ENCODE peak calls at places on chromosomes 6 and 20, in five cellular contexts. C is cardiac muscle cell, B is cardiac fibroblast, Y is MM.1S, A is bronchial epithelial cell. S is an unnamed sample.

GRCh38 chr20:42430059-42430458 is 759.6 kb downstream of the PTPRT start:
- DNase-seq in C (peak; percentile 29), B (peak; percentile 36), Y (no peak), A (no peak), S (no peak)

GRCh38 chr6:84263557-84263956 is 36.1 kb upstream of the CEP162 start:
- DNase-seq in C (no peak), B (peak; percentile 3), Y (no peak), A (no peak), S (no peak)

GRCh38 chr6:2902470-2902762 is 693 bp downstream of the SERPINB9 start:
- DNase-seq in C (peak; percentile 59), B (peak; percentile 58), Y (no peak), A (peak; percentile 14), S (peak; percentile 9)

GRCh38 chr20:61263084-61263695 is 11.1 kb downstream of the CDH4 start:
- DNase-seq in C (peak; percentile 22), B (peak; percentile 28), Y (peak; percentile 11), A (no peak), S (no peak)

GRCh38 chr6:155120034-155120433 is 124.9 kb downstream of the TIAM2 start:
- DNase-seq in C (no peak), B (no peak), Y (no peak), A (no peak), S (no peak)

GRCh38 chr6:142693446-142693845 is 251.5 kb downstream of the HIVEP2 start:
- DNase-seq in C (peak; percentile 53), B (peak; percentile 59), Y (no peak), A (no peak), S (no peak)

GRCh38 chr6:134676307-134677281 is 273.3 kb downstream of the ALDH8A1 start:
- DNase-seq in C (peak; percentile 40), B (peak; percentile 57), Y (no peak), A (peak; percentile 58), S (peak; percentile 98)

GRCh38 chr6:967666-968065 is 274.7 kb upstream of the EXOC2 start:
- DNase-seq in C (no peak), B (no peak), Y (no peak), A (no peak), S (no peak)

GRCh38 chr20:54706581-54706980 is 231.2 kb downstream of the DOK5 start:
- DNase-seq in C (no peak), B (no peak), Y (peak; percentile 83), A (no peak), S (no peak)

GRCh38 chr20:61146006-61146405 is 106.1 kb upstream of the CDH4 start:
- DNase-seq in C (no peak), B (no peak), Y (no peak), A (no peak), S (no peak)

GRCh38 chr20:35010405-35011192 is 54.9 kb downstream of the MYH7B start:
- DNase-seq in C (no peak), B (no peak), Y (no peak), A (no peak), S (no peak)

GRCh38 chr20:641516-641913 is 11.5 kb downstream of the SRXN1 start:
- DNase-seq in C (no peak), B (no peak), Y (no peak), A (no peak), S (no peak)

GRCh38 chr6:124857746-124858145 is 104.5 kb upstream of the RNF217 start:
- DNase-seq in C (no peak), B (no peak), Y (no peak), A (no peak), S (no peak)

GRCh38 chr6:156557269-156557885 is 219.8 kb upstream of the ARID1B start:
- DNase-seq in C (peak; percentile 23), B (peak; percentile 16), Y (no peak), A (peak; percentile 37), S (no peak)

GRCh38 chr6:160104821-160105517 is 16.6 kb upstream of the SLC22A1 start:
- DNase-seq in C (no peak), B (no peak), Y (no peak), A (no peak), S (no peak)

GRCh38 chr6:49462071-49462470 is 982 bp downstream of the MMUT start:
- DNase-seq in C (peak; percentile 9), B (peak; percentile 11), Y (no peak), A (peak; percentile 46), S (no peak)

GRCh38 chr6:49462927-49463611 is at the start of the genes CENPQ and MMUT:
- DNase-seq in C (peak; percentile 97), B (peak; percentile 93), Y (peak; percentile 96), A (peak; percentile 93), S (peak; percentile 72)

GRCh38 chr6:49463612-49463967 is 420 bp downstream of the CENPQ start:
- DNase-seq in C (no peak), B (peak; percentile 0), Y (no peak), A (no peak), S (no peak)

GRCh38 chr6:49462599-49462926 is 490 bp downstream of the MMUT start:
- DNase-seq in C (no peak), B (peak; percentile 5), Y (no peak), A (no peak), S (no peak)

GRCh38 chr6:49464691-49465090 is 1.5 kb downstream of the CENPQ start:
- DNase-seq in C (no peak), B (no peak), Y (no peak), A (no peak), S (no peak)
- H3K4me3 ChIP-seq in C (no peak overlapping the region), B (no peak overlapping the region), Y (peak overlapping the region; percentile 95), A (no peak overlapping the region), S (no peak overlapping the region)

GRCh38 chr6:6221829-6222535 is 98.5 kb downstream of the F13A1 start:
- DNase-seq in C (no peak), B (no peak), Y (no peak), A (peak; percentile 29), S (no peak)

GRCh38 chr6:6218246-6219085 is 102.0 kb downstream of the F13A1 start:
- DNase-seq in C (no peak), B (no peak), Y (no peak), A (peak; percentile 43), S (no peak)

GRCh38 chr6:6217838-6218237 is 102.6 kb downstream of the F13A1 start:
- DNase-seq in C (no peak), B (no peak), Y (no peak), A (no peak), S (no peak)

GRCh38 chr6:6219716-6220115 is 100.7 kb downstream of the F13A1 start:
- DNase-seq in C (no peak), B (no peak), Y (no peak), A (no peak), S (no peak)

DNA sequence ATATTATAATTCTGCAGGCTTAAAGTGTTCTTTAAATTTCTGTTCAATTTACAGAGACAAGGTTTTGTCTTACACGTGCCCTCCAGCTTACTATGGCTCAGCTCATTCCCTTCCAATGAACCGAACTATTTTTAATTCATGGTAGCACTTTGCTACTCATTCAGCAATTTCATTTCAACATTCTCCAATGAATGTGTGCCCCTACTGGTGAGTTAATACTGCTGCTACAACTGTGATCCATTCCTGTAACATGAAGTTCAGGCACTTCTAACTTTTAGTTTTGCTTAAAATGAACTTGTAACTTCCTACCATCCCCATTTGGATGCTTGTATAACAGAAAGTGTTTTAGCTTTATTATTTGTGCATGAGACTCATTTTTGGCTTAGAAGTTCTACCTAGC is 99.7 kb downstream of the F13A1 start:
- DNase-seq in C (no peak), B (no peak), Y (peak; percentile 9), A (peak; percentile 3), S (no peak)
- TF ChIP-seq CTCF in C (no peak), B (no peak), Y (peak; percentile 38), A (peak; percentile 23), S (peak; percentile 48)

GRCh38 chr6:30684386-30685156 is 1.9 kb downstream of the PPP1R18 start:
- DNase-seq in C (peak; percentile 57), B (peak; percentile 47), Y (peak; percentile 40), A (no peak), S (no peak)

GRCh38 chr6:30685157-30685976 is 1.1 kb downstream of the PPP1R18 start:
- DNase-seq in C (no peak), B (peak; percentile 33), Y (peak; percentile 37), A (no peak), S (no peak)

GRCh38 chr6:30683137-30683979 is 3.1 kb downstream of the PPP1R18 start:
- DNase-seq in C (no peak), B (peak; percentile 25), Y (no peak), A (peak; percentile 39), S (no peak)

GRCh38 chr6:30682181-30683117 is 4.0 kb downstream of the PPP1R18 start:
- DNase-seq in C (peak; percentile 84), B (peak; percentile 82), Y (peak; percentile 92), A (peak; percentile 86), S (no peak)

DNA sequence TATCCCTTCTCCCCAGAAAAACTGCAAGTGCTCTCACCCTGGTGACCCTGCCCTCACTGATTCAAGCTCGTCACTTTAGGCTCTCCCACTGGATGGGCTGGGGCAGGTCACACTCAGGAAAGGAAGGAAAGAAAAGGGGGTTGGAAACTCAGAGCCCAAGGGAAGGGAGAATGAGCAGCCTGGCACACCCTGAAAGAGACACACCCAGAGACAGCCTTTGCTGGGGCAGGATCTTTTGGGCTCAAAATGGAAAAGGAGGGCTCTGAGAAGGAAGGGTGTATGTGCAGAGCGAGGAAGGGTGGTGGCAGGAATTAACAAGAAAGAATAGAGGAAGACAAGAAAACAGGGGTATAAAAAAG is 2.5 kb downstream of the PPP1R18 start:
- DNase-seq in C (no peak), B (no peak), Y (no peak), A (no peak), S (no peak)
- H3K4me3 ChIP-seq in C (peak overlapping the region; percentile 2), B (peak overlapping the region; percentile 85), Y (peak overlapping the region; percentile 87), A (peak overlapping the region; percentile 76), S (peak overlapping the region; percentile 94)

GRCh38 chr6:77463881-77464867 is 883 bp upstream of the HTR1B start:
- DNase-seq in C (no peak), B (no peak), Y (no peak), A (no peak), S (no peak)

GRCh38 chr6:77463308-77463880 is at the start of gene HTR1B:
- DNase-seq in C (peak; percentile 37), B (no peak), Y (no peak), A (no peak), S (no peak)

GRCh38 chr6:77466055-77467028 is 3.1 kb upstream of the HTR1B start:
- DNase-seq in C (peak; percentile 82), B (peak; percentile 80), Y (peak; percentile 73), A (peak; percentile 57), S (peak; percentile 22)

GRCh38 chr6:77461796-77462195 is 1.5 kb downstream of the HTR1B start:
- DNase-seq in C (no peak), B (no peak), Y (no peak), A (no peak), S (no peak)

DNA sequence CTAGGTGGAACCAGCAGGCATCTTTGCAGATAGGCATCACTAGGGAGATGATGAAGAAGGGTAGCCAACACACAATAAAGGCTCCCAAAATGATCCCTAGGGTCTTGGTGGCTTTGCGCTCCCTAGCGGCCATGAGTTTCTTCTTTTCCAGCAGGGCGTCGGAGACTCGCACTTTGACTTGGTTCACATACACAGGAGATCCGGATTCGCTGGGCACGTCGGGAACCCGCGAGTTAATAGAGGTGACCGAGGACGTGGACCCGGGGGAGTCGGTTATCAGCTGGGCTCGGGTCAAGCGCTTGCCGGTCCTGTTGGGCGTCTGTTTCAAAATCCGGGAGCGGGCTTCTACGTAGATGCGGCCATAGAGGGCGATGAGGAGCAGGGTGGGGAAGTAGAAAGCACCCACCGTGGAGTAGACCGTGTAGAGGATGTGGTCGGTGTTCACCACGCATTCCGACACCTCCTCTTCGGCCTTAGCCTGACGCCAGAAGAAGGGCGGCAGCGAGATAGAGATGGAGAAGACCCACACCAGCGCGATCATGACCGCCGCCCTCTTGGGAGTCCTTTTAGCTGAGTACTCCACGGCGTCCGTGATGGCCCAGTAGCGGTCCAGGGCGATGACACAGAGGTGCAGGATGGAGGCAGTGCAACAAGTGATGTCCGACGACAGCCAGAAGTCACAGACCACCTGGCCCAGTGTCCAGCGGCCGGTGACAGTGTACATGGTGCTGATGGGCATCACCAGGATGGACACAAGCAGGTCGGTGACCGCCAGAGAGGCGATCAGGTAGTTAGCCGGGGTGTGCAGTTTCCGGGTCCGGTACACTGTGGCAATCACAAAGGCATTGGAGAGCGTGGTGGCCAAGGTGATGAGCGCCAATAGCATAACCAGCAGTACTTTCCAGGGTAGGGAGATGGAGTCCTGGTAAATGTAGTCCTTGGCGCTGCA is 658 bp downstream of the HTR1B start:
- DNase-seq in C (peak; percentile 57), B (no peak), Y (no peak), A (no peak), S (no peak)
- TF ChIP-seq CTCF in C (peak; percentile 64), B (peak; percentile 25), Y (no peak), A (peak; percentile 35), S (peak; percentile 16)

S was measured in epithelial cell of proximal tubule.